ENCODE peak calls at places on chromosomes 16 and 17, in four cellular contexts. Q, L, O and A are unnamed samples.

GRCh38 chr17:58400826-58401225 is 16.5 kb downstream of the RNF43 start:
- ATAC-seq in Q (no peak), L (no peak), O (no peak), A (no peak)

GRCh38 chr17:2259769-2260536 is 43.6 kb downstream of the SMG6 start:
- ATAC-seq in Q (no peak), L (no peak), O (no peak), A (peak)

GRCh38 chr17:15779119-15779518 is 47.0 kb downstream of the TBC1D26 start:
- ATAC-seq in Q (no peak), L (no peak), O (no peak), A (no peak)

GRCh38 chr17:43598359-43599045 is 52.4 kb upstream of the ETV4 start:
- ATAC-seq in Q (no peak), L (no peak), O (no peak), A (no peak)

GRCh38 chr16:1326946-1327618 is 6.4 kb upstream of the BAIAP3 start:
- ATAC-seq in Q (no peak), L (no peak), O (no peak), A (no peak)

GRCh38 chr17:31549121-31549524 is 157.6 kb downstream of the RAB11FIP4 start:
- ATAC-seq in Q (peak), L (peak), O (peak), A (no peak)

GRCh38 chr17:42750730-42751356 is 6.0 kb upstream of the EZH1 start:
- ATAC-seq in Q (no peak), L (no peak), O (peak), A (no peak)

GRCh38 chr16:22235839-22236745 is 30.0 kb downstream of the EEF2K start:
- ATAC-seq in Q (no peak), L (peak), O (no peak), A (peak)

GRCh38 chr17:27635275-27635823 is 4.4 kb downstream of the LGALS9 start:
- ATAC-seq in Q (no peak), L (no peak), O (no peak), A (no peak)

GRCh38 chr17:57869599-57870282 is 19.9 kb upstream of the MRPS23 start:
- ATAC-seq in Q (peak), L (no peak), O (no peak), A (no peak)

GRCh38 chr17:74712756-74713155 is at the start of gene CD300LF:
- ATAC-seq in Q (no peak), L (no peak), O (no peak), A (no peak)

GRCh38 chr16:84656557-84657130 is 8.3 kb downstream of the KLHL36 start:
- ATAC-seq in Q (no peak), L (no peak), O (no peak), A (no peak)

GRCh38 chr17:65892912-65893377 is 299.0 kb downstream of the CEP112 start:
- ATAC-seq in Q (no peak), L (no peak), O (no peak), A (no peak)

GRCh38 chr17:67200727-67201301 is 44.2 kb downstream of the HELZ start:
- ATAC-seq in Q (peak), L (no peak), O (no peak), A (no peak)

GRCh38 chr16:87729266-87729954 is 36.4 kb downstream of the KLHDC4 start:
- ATAC-seq in Q (no peak), L (no peak), O (peak), A (no peak)

GRCh38 chr16:81515281-81515680 is 70.7 kb downstream of the CMIP start:
- ATAC-seq in Q (no peak), L (no peak), O (no peak), A (no peak)

GRCh38 chr16:77375396-77375795 is 59.4 kb downstream of the ADAMTS18 start:
- ATAC-seq in Q (no peak), L (no peak), O (no peak), A (no peak)

GRCh38 chr16:77374384-77374783 is 60.5 kb downstream of the ADAMTS18 start:
- ATAC-seq in Q (no peak), L (no peak), O (no peak), A (no peak)

GRCh38 chr16:77373726-77374125 is 61.1 kb downstream of the ADAMTS18 start:
- ATAC-seq in Q (no peak), L (no peak), O (no peak), A (no peak)

GRCh38 chr16:77376358-77376757 is 58.5 kb downstream of the ADAMTS18 start:
- ATAC-seq in Q (no peak), L (no peak), O (no peak), A (no peak)
- TF ChIP-seq CTCF in Q (peak), L (no peak), O (no peak), A (no peak)

GRCh38 chr16:67707790-67708189 is 11.3 kb downstream of the GFOD2 start:
- ATAC-seq in Q (no peak), L (no peak), O (no peak), A (no peak)
- H3K27ac ChIP-seq in Q (no peak), L (no peak), O (no peak), A (no peak)

GRCh38 chr16:53752566-53752965 is 48.6 kb downstream of the FTO start:
- ATAC-seq in Q (no peak), L (no peak), O (no peak), A (no peak)
- TF ChIP-seq POLR2A in Q (no peak), L (no peak), O (no peak), A (no peak)

GRCh38 chr17:69357701-69358100 is 30.8 kb upstream of the ABCA5 start:
- ATAC-seq in Q (peak), L (no peak), O (no peak), A (no peak)
- TF ChIP-seq CTCF in Q (no peak), L (no peak), O (no peak), A (no peak)

GRCh38 chr17:49576121-49576905 is 642 bp downstream of the NXPH3 start:
- ATAC-seq in Q (peak), L (peak), O (peak), A (peak)
- H3K27ac ChIP-seq in Q (peak), L (no peak), O (peak), A (peak)

GRCh38 chr17:82298538-82299421 is 18.6 kb downstream of the CD7 start:
- ATAC-seq in Q (no peak), L (no peak), O (no peak), A (no peak)
- TF ChIP-seq POLR2A in Q (no peak), L (no peak), O (no peak), A (no peak)

GRCh38 chr17:56629450-56630187 is 36.1 kb downstream of the NOG start:
- ATAC-seq in Q (peak), L (no peak), O (no peak), A (no peak)
- TF ChIP-seq CTCF in Q (peak), L (no peak), O (no peak), A (peak)

DNA sequence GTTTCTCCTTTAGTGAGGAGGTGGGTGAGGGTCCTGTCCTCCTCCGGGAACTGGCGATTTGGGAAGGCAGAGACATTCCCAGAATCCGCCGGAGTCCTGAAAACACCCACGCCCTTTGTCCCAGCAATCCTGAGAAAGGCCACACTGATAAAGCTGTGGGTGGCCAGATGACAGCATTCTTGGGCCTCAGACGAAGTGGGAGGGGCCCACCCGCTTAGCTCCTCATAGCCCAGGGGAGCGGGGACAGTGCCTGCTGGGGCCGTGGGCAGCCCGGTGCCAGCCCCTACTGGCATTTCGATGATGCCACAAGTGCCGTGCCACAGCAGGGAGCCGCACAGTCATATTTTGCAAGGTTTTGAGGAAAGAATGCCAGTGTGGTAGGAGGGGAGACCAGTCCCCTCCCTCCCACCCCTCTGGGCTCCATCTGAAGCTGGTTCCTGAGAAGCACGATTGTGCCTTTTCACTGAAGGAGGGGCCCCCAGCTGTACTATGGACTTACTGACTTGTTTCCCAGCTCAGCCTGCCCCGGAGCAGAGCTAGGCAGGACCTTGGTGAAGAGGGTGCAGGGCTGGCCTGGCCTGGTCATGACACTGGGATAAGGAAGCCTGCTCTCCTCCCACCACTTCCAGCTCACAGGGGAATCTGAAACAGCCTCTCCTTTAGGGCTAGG is 20.9 kb upstream of the MPRIP start:
- ATAC-seq in Q (peak), L (peak), O (peak), A (peak)
- H3K27ac ChIP-seq in Q (peak), L (peak), O (peak), A (peak)

GRCh38 chr16:228917-229730 is at the start of gene LUC7L:
- ATAC-seq in Q (peak), L (peak), O (peak), A (peak)
- TF ChIP-seq POLR2A in Q (peak), L (peak), O (peak), A (peak)

GRCh38 chr17:63659850-63660249 is 37.6 kb downstream of the MAP3K3 start:
- ATAC-seq in Q (no peak), L (no peak), O (no peak), A (no peak)

GRCh38 chr17:63665527-63666214 is 34.3 kb downstream of the LIMD2 start:
- ATAC-seq in Q (no peak), L (no peak), O (no peak), A (peak)
- TF ChIP-seq CTCF in Q (no peak), L (no peak), O (no peak), A (no peak)